ENCODE peak calls at places on chromosomes 2 and 18, in four cellular contexts. One of them, this sample, is unnamed.

GRCh38 chr2:221807706-221808105 is 235.6 kb upstream of the EPHA4 start:
- DNase-seq in K562: no peak
- DNase-seq in H1: no peak
- DNase-seq in HepG2: no peak
- DNase-seq in this sample: no peak

GRCh38 chr18:56085561-56085960 is 497.6 kb upstream of the TCF4 start:
- DNase-seq in K562: no peak
- DNase-seq in H1: no peak
- DNase-seq in HepG2: no peak
- DNase-seq in this sample: no peak

GRCh38 chr2:142515493-142515892 is 362.0 kb upstream of the KYNU start:
- DNase-seq in K562: no peak
- DNase-seq in H1: no peak
- DNase-seq in HepG2: no peak
- DNase-seq in this sample: no peak

GRCh38 chr2:19559596-19560240 is 201.3 kb upstream of the OSR1 start:
- DNase-seq in K562: no peak
- DNase-seq in H1: no peak
- DNase-seq in HepG2: no peak
- DNase-seq in this sample: no peak

GRCh38 chr2:20103514-20103913 is 52.1 kb upstream of the LAPTM4A start:
- DNase-seq in K562: no peak
- DNase-seq in H1: no peak
- DNase-seq in HepG2: peak
- DNase-seq in this sample: no peak

GRCh38 chr2:236790991-236791390 is 221.4 kb downstream of the ACKR3 start:
- DNase-seq in K562: no peak
- DNase-seq in H1: no peak
- DNase-seq in HepG2: no peak
- DNase-seq in this sample: no peak

GRCh38 chr2:218383892-218384519 is 1.9 kb downstream of the SLC11A1 start:
- DNase-seq in K562: no peak
- DNase-seq in H1: no peak
- DNase-seq in HepG2: no peak
- DNase-seq in this sample: no peak

GRCh38 chr2:181924336-181924735 is 32.8 kb downstream of the ITPRID2 start:
- DNase-seq in K562: no peak
- DNase-seq in H1: no peak
- DNase-seq in HepG2: no peak
- DNase-seq in this sample: no peak

GRCh38 chr2:32969444-32970162 is 22.9 kb downstream of the LTBP1 start:
- DNase-seq in K562: no peak
- DNase-seq in H1: no peak
- DNase-seq in HepG2: no peak
- DNase-seq in this sample: no peak

GRCh38 chr2:181241366-181241765 is 215.8 kb upstream of the ITGA4 start:
- DNase-seq in K562: no peak
- DNase-seq in H1: no peak
- DNase-seq in HepG2: no peak
- DNase-seq in this sample: no peak

GRCh38 chr2:196468394-196468793 is 171.1 kb upstream of the CCDC150 start:
- DNase-seq in K562: no peak
- DNase-seq in H1: no peak
- DNase-seq in HepG2: no peak
- DNase-seq in this sample: no peak

GRCh38 chr2:96882230-96882629 is 12.3 kb upstream of the SEMA4C start:
- DNase-seq in K562: no peak
- DNase-seq in H1: peak
- DNase-seq in HepG2: no peak
- DNase-seq in this sample: no peak

GRCh38 chr2:218400167-218400929 is 680 bp downstream of the CTDSP1 start:
- DNase-seq in K562: peak
- DNase-seq in H1: peak
- DNase-seq in HepG2: no peak
- DNase-seq in this sample: no peak

GRCh38 chr2:88181511-88181910 is 11.4 kb downstream of the THNSL2 start:
- DNase-seq in K562: no peak
- DNase-seq in H1: no peak
- DNase-seq in HepG2: no peak
- DNase-seq in this sample: no peak
- TF ChIP-seq BRCA1 in K562: no peak
- TF ChIP-seq BRCA1 in H1: no peak
- TF ChIP-seq BRCA1 in HepG2: no peak
- TF ChIP-seq BRCA1 in this sample: no peak

GRCh38 chr2:188046437-188046836 is 245.2 kb upstream of the GULP1 start:
- DNase-seq in K562: no peak
- DNase-seq in H1: no peak
- DNase-seq in HepG2: no peak
- DNase-seq in this sample: no peak
- TF ChIP-seq BRCA1 in K562: no peak
- TF ChIP-seq BRCA1 in H1: no peak
- TF ChIP-seq BRCA1 in HepG2: no peak
- TF ChIP-seq BRCA1 in this sample: no peak

GRCh38 chr2:224242543-224242942 is 159.4 kb downstream of the FAM124B start:
- DNase-seq in K562: no peak
- DNase-seq in H1: no peak
- DNase-seq in HepG2: no peak
- DNase-seq in this sample: no peak

GRCh38 chr2:224241812-224242211 is 160.1 kb downstream of the FAM124B start:
- DNase-seq in K562: no peak
- DNase-seq in H1: no peak
- DNase-seq in HepG2: no peak
- DNase-seq in this sample: no peak
- TF ChIP-seq BRCA1 in K562: no peak
- TF ChIP-seq BRCA1 in H1: no peak
- TF ChIP-seq BRCA1 in HepG2: no peak
- TF ChIP-seq BRCA1 in this sample: no peak

GRCh38 chr18:58847383-58848071 is 17.1 kb upstream of the ZNF532 start:
- DNase-seq in K562: no peak
- DNase-seq in H1: peak
- DNase-seq in HepG2: no peak
- DNase-seq in this sample: no peak
- TF ChIP-seq BRCA1 in K562: no peak
- TF ChIP-seq BRCA1 in H1: no peak
- TF ChIP-seq BRCA1 in HepG2: no peak
- TF ChIP-seq BRCA1 in this sample: no peak

GRCh38 chr2:139478191-139478914 is 698.2 kb upstream of the NXPH2 start:
- DNase-seq in K562: no peak
- DNase-seq in H1: no peak
- DNase-seq in HepG2: no peak
- DNase-seq in this sample: no peak
- TF ChIP-seq BRCA1 in K562: no peak
- TF ChIP-seq BRCA1 in H1: no peak
- TF ChIP-seq BRCA1 in HepG2: no peak
- TF ChIP-seq BRCA1 in this sample: no peak